ENCODE peak calls at places on chromosome 21, in six cellular contexts. Q, C, V, P, D and U are unnamed samples.

GRCh38 chr21:36115138-36115710 is 19.7 kb upstream of the CBR3 start:
- DNase-seq in Q (no peak), D (no peak), P (no peak), C (no peak), V (no peak), U (no peak)

GRCh38 chr21:41090981-41091380 is 77.0 kb upstream of the BACE2 start:
- DNase-seq in D (no peak), C (no peak), P (no peak), Q (no peak), V (no peak), U (no peak)

GRCh38 chr21:43775795-43776430 is at the start of gene CSTB:
- DNase-seq in Q (peak; percentile 64), V (peak; percentile 78), C (no peak), D (no peak), P (peak; percentile 84), U (no peak)

GRCh38 chr21:34126269-34126668 is 52.9 kb downstream of the MRPS6 start:
- DNase-seq in Q (no peak), D (no peak), V (no peak), C (peak; percentile 55), P (no peak), U (no peak)

GRCh38 chr21:41845310-41846032 is 33.7 kb downstream of the PRDM15 start:
- DNase-seq in V (no peak), C (no peak), P (no peak), D (no peak), Q (no peak), U (no peak)

GRCh38 chr21:10521091-10521598 is at the start of gene TPTE:
- DNase-seq in V (no peak), Q (no peak), D (no peak), C (no peak), P (no peak), U (no peak)

GRCh38 chr21:34008618-34009017 is 64.8 kb upstream of the MRPS6 start:
- DNase-seq in P (no peak), D (no peak), C (no peak), Q (no peak), V (no peak), U (no peak)

GRCh38 chr21:23026878-23027277 is 2028.7 kb downstream of the NCAM2 start:
- DNase-seq in C (no peak), V (no peak), Q (no peak), D (no peak), P (no peak), U (no peak)

GRCh38 chr21:31634993-31635392 is 24.5 kb upstream of the SOD1 start:
- DNase-seq in P (no peak), V (no peak), Q (no peak), D (no peak), C (no peak), U (no peak)

GRCh38 chr21:42002421-42002958 is 7.7 kb downstream of the ZBTB21 start:
- DNase-seq in Q (no peak), P (no peak), D (no peak), V (no peak), C (peak; percentile 52), U (no peak)

GRCh38 chr21:17911628-17912027 is 92.5 kb upstream of the C21orf91 start:
- DNase-seq in C (peak; percentile 73), V (no peak), Q (no peak), D (no peak), P (no peak), U (no peak)

GRCh38 chr21:39602076-39602689 is 10.6 kb upstream of the B3GALT5 start:
- DNase-seq in D (no peak), P (no peak), C (no peak), V (no peak), Q (no peak), U (no peak)

GRCh38 chr21:33951276-33952178 is 35.9 kb upstream of the ATP5PO start:
- DNase-seq in D (no peak), P (no peak), C (no peak), Q (no peak), V (no peak), U (no peak)

GRCh38 chr21:38289697-38290096 is 32.9 kb downstream of the KCNJ15 start:
- DNase-seq in P (no peak), V (no peak), D (no peak), C (peak; percentile 97), Q (no peak), U (no peak)

GRCh38 chr21:41366522-41367151 is 4.8 kb downstream of the MX2 start:
- DNase-seq in V (no peak), C (no peak), Q (no peak), D (no peak), P (no peak), U (no peak)

GRCh38 chr21:31293986-31294385 is 50.1 kb downstream of the TIAM1 start:
- DNase-seq in P (no peak), C (peak; percentile 22), D (no peak), Q (no peak), V (peak; percentile 21), U (no peak)

GRCh38 chr21:45260191-45260795 is 27.4 kb downstream of the POFUT2 start:
- DNase-seq in P (no peak), Q (no peak), D (no peak), V (no peak), C (no peak), U (no peak)

GRCh38 chr21:44996983-44997936 is 57.4 kb downstream of the SLX9 start:
- DNase-seq in V (no peak), C (no peak), Q (no peak), P (no peak), D (no peak), U (no peak)

GRCh38 chr21:33975548-33976081 is 60.0 kb upstream of the ATP5PO start:
- DNase-seq in V (no peak), D (no peak), C (no peak), Q (no peak), P (peak; percentile 71), U (no peak)

GRCh38 chr21:44920694-44921604 is at the start of gene ITGB2:
- DNase-seq in Q (no peak), V (no peak), P (peak; percentile 54), D (no peak), C (no peak), U (no peak)